ENCODE peak calls at places on chromosome 14, in five cellular contexts. Y is MCF 10A; H is substantia nigra; N is AG09319; L is activated CD4-positive, alpha-beta T cell treated with anti-CD3 and anti-CD28 coated beads, Interleukin-2, amount 50 U/mL, for 48 hours. T is an unnamed sample.

GRCh38 chr14:99522457-99522891 is 41.3 kb downstream of the CCNK start:
- DNase-seq in Y (no peak), H (no peak), N (no peak), L (no peak), T (peak)

GRCh38 chr14:74257078-74257987 is 18.1 kb downstream of the VSX2 start:
- DNase-seq in Y (peak), H (peak), N (no peak), L (peak), T (peak)

GRCh38 chr14:89445252-89445973 is 28.4 kb upstream of the FOXN3 start:
- DNase-seq in Y (no peak), H (no peak), N (no peak), L (peak), T (no peak)

GRCh38 chr14:54617467-54617866 is 50.5 kb downstream of the SAMD4A start:
- DNase-seq in Y (peak), H (no peak), N (no peak), L (no peak), T (no peak)

GRCh38 chr14:101442451-101442850 is 118.8 kb upstream of the DIO3 start:
- DNase-seq in Y (no peak), H (no peak), N (no peak), L (peak), T (no peak)

GRCh38 chr14:33997611-33998010 is 46.7 kb upstream of the EGLN3 start:
- DNase-seq in Y (no peak), H (no peak), N (no peak), L (no peak), T (no peak)

GRCh38 chr14:69268763-69269162 is 8.8 kb downstream of the GALNT16 start:
- DNase-seq in Y (no peak), H (no peak), N (no peak), L (no peak), T (no peak)

GRCh38 chr14:98926802-98927201 is 345.2 kb downstream of the BCL11B start:
- DNase-seq in Y (peak), H (no peak), N (no peak), L (no peak), T (no peak)

GRCh38 chr14:77603654-77604270 is 12.7 kb downstream of the SPTLC2 start:
- DNase-seq in Y (no peak), H (no peak), N (no peak), L (no peak), T (no peak)

GRCh38 chr14:34794941-34795340 is 80.2 kb downstream of the BAZ1A start:
- DNase-seq in Y (no peak), H (no peak), N (no peak), L (no peak), T (no peak)

GRCh38 chr14:89956294-89957009 is 725 bp downstream of the TDP1 start:
- DNase-seq in Y (peak), H (no peak), N (peak), L (peak), T (peak)

GRCh38 chr14:89750206-89750867 is 204.2 kb downstream of the EFCAB11 start:
- DNase-seq in Y (no peak), H (no peak), N (no peak), L (no peak), T (no peak)

GRCh38 chr14:44657688-44658388 is 150.8 kb upstream of the FSCB start:
- DNase-seq in Y (peak), H (no peak), N (no peak), L (no peak), T (peak)

GRCh38 chr14:37436519-37436918 is 158.5 kb downstream of the FOXA1 start:
- DNase-seq in Y (no peak), H (no peak), N (no peak), L (no peak), T (peak)

GRCh38 chr14:35213869-35214387 is 78.3 kb upstream of the PSMA6 start:
- DNase-seq in Y (peak), H (no peak), N (no peak), L (no peak), T (no peak)

GRCh38 chr14:76324133-76324532 is 51.8 kb upstream of the ESRRB start:
- DNase-seq in Y (no peak), H (no peak), N (no peak), L (no peak), T (no peak)

GRCh38 chr14:56002876-56003625 is 115.2 kb upstream of the PELI2 start:
- DNase-seq in Y (no peak), H (no peak), N (no peak), L (peak), T (no peak)

GRCh38 chr14:39956372-39956771 is 524.1 kb upstream of the FBXO33 start:
- DNase-seq in Y (peak), H (no peak), N (no peak), L (no peak), T (peak)

GRCh38 chr14:103391048-103391447 is 5.8 kb downstream of the MARK3 start:
- DNase-seq in Y (peak), H (no peak), N (peak), L (peak), T (peak)

GRCh38 chr14:84646791-84647500 is 883.0 kb upstream of the FLRT2 start:
- DNase-seq in Y (no peak), H (no peak), N (no peak), L (no peak), T (no peak)

GRCh38 chr14:95535226-95536021 is 574 bp downstream of the GLRX5 start:
- DNase-seq in Y (no peak), H (no peak), N (no peak), L (no peak), T (peak)

GRCh38 chr14:34053666-34054065 is 102.8 kb upstream of the EGLN3 start:
- DNase-seq in Y (no peak), H (no peak), N (no peak), L (no peak), T (no peak)

GRCh38 chr14:67941456-67942018 is 122.0 kb downstream of the RAD51B start:
- DNase-seq in Y (peak), H (no peak), N (no peak), L (no peak), T (no peak)

GRCh38 chr14:93686313-93686712 is 102.0 kb downstream of the PRIMA1 start:
- DNase-seq in Y (peak), H (no peak), N (no peak), L (no peak), T (no peak)

GRCh38 chr14:105859717-105860614 is 333.6 kb downstream of the TMEM121 start:
- DNase-seq in Y (no peak), H (no peak), N (no peak), L (no peak), T (no peak)

GRCh38 chr14:104545151-104545931 is 34.2 kb upstream of the C14orf180 start:
- DNase-seq in Y (no peak), H (peak), N (no peak), L (no peak), T (peak)

GRCh38 chr14:104442611-104443390 is 136.8 kb upstream of the C14orf180 start:
- DNase-seq in Y (no peak), H (no peak), N (no peak), L (no peak), T (no peak)

GRCh38 chr14:92937229-92937937 is 14.4 kb downstream of the CHGA start:
- DNase-seq in Y (peak), H (no peak), N (no peak), L (no peak), T (no peak)

GRCh38 chr14:73662439-73663056 is 17.8 kb downstream of the DNAL1 start:
- DNase-seq in Y (peak), H (no peak), N (peak), L (no peak), T (no peak)

GRCh38 chr14:76115010-76115422 is 36.7 kb upstream of the GPATCH2L start:
- DNase-seq in Y (no peak), H (no peak), N (no peak), L (no peak), T (no peak)

GRCh38 chr14:55514819-55515470 is 65.1 kb upstream of the KTN1 start:
- DNase-seq in Y (peak), H (no peak), N (peak), L (no peak), T (no peak)